ENCODE peak calls at places on chromosomes 5 and 9, in five cellular contexts. G is tibial artery, P is MM.1S, K is adrenal gland, Y is A549. E is an unnamed sample.

GRCh38 chr9:36867672-36868471 is 166.2 kb downstream of the PAX5 start:
- DNase-seq in G (no peak), P (no peak), K (no peak), Y (peak), E (no peak)

GRCh38 chr5:38557309-38557710 is 864 bp upstream of the LIFR start:
- DNase-seq in G (no peak), P (no peak), K (peak), Y (no peak), E (no peak)

GRCh38 chr5:132446621-132447020 is 44.0 kb downstream of the IRF1 start:
- DNase-seq in G (peak), P (no peak), K (peak), Y (no peak), E (no peak)

GRCh38 chr5:360277-361027 is 38.9 kb downstream of the AHRR start:
- DNase-seq in G (no peak), P (no peak), K (no peak), Y (no peak), E (no peak)

GRCh38 chr5:64458948-64459347 is 46.9 kb upstream of the RGS7BP start:
- DNase-seq in G (no peak), P (no peak), K (no peak), Y (no peak), E (no peak)

GRCh38 chr5:180606215-180606785 is 15.0 kb upstream of the SCGB3A1 start:
- DNase-seq in G (no peak), P (no peak), K (no peak), Y (no peak), E (no peak)

GRCh38 chr5:113124914-113125313 is 148.3 kb downstream of the DCP2 start:
- DNase-seq in G (no peak), P (no peak), K (no peak), Y (no peak), E (no peak)

GRCh38 chr5:65475336-65475735 is 6.4 kb downstream of the ADAMTS6 start:
- DNase-seq in G (no peak), P (no peak), K (no peak), Y (no peak), E (no peak)

GRCh38 chr5:12003680-12004079 is 99.4 kb upstream of the CTNND2 start:
- DNase-seq in G (no peak), P (no peak), K (no peak), Y (no peak), E (no peak)

GRCh38 chr5:33457124-33457523 is 16.4 kb downstream of the TARS1 start:
- DNase-seq in G (no peak), P (no peak), K (no peak), Y (no peak), E (no peak)

GRCh38 chr5:151215546-151215880 is 8.4 kb downstream of the CCDC69 start:
- DNase-seq in G (no peak), P (no peak), K (no peak), Y (no peak), E (no peak)

GRCh38 chr5:151212361-151212899 is 11.5 kb downstream of the CCDC69 start:
- DNase-seq in G (no peak), P (no peak), K (no peak), Y (no peak), E (no peak)

GRCh38 chr5:151216781-151217180 is 7.1 kb downstream of the CCDC69 start:
- DNase-seq in G (no peak), P (no peak), K (no peak), Y (no peak), E (no peak)

GRCh38 chr5:151213803-151214613 is 9.9 kb downstream of the CCDC69 start:
- DNase-seq in G (peak), P (peak), K (peak), Y (no peak), E (peak)

GRCh38 chr5:151214614-151215545 is 9.0 kb downstream of the CCDC69 start:
- DNase-seq in G (no peak), P (peak), K (peak), Y (no peak), E (no peak)
- H3K27ac ChIP-seq in G (peak), P (peak), K (peak), Y (no peak), E (peak)

GRCh38 chr5:2021484-2022176 is 138.9 kb upstream of the IRX4 start:
- DNase-seq in G (no peak), P (no peak), K (no peak), Y (no peak), E (no peak)
- H3K27ac ChIP-seq in G (no peak), P (no peak), K (no peak), Y (no peak), E (no peak)

DNA sequence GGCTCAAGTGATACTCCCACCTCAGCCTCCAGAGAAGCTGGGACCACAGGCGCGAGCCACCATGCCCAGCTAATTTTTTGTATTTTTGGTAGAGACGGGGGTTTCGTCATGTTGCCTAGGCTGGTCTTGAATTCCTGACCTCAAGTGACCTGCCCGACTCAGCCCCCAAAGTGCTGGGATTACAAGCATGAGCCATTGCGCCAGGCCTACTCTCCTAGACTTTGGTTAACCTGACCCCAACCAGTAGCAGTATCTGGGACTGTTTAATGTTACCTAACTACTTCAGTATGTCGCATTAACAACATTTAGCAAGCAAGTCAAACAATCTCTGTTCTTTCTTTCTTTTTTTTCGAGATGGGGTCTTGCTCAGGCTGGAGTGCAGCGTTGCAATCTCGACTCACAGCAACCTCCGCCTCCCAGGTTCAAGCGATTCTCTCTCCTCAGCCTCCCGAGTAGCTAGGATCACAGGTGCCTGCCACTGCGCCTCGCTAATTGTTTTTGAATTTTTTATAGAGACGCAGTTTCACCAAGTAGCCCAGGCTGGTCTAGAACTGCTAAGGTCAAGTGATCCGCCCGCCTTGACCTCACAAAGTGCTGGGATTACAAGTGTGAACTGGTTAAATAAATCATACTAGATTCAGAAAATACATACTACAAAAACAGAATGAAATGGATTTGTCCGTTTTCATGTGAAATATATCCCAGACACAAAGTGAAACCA is 2.0 kb downstream of the AK3 start:
- DNase-seq in G (no peak), P (no peak), K (no peak), Y (no peak), E (no peak)
- H3K27ac ChIP-seq in G (no peak), P (no peak), K (no peak), Y (peak), E (no peak)

DNA sequence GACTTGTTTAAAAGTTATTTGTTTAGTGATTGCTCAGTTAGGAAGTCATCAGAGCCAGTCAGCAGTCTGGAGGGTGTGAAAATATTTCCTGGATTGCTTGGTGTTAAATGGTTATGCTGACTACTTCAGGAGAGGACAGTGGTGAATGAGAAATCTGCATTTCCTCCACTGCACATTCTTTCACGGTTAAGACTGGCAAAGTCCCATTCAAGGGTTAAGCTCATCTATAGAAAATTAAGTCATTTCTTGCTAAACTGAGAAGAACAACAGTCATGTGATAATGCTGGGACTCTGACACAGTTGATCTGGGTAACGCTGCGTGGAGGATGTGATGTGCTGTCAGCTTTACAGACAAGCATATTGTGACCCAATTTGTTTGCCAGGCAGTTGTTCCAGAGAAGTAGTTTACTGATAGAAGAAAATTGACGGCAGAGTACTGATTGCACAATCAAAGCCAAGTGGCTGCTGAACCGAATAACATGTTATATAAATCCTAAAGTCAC is 80.4 kb downstream of the GRAMD2B start:
- DNase-seq in G (peak), P (no peak), K (peak), Y (no peak), E (no peak)
- H3K27ac ChIP-seq in G (peak), P (no peak), K (peak), Y (no peak), E (no peak)

DNA sequence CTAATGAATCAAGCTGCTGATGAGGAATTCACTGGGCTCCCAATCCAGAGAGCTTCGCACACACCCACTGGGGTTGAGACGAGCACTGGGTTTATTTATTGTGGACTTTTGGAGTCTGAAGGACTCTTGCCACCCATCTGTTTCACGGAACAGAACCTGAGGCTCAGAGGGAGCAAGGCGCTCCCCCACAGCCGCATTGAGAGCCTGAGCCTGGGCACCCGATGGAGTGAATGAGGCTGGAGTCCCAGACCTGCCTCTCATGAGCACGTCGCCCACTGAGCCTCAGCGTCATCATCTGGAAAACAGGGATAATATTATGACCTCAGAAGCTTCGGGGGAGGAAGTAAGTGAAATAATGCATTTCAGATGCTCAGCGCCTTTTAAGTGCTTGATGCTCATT is 5.4 kb downstream of the NEK6 start:
- DNase-seq in G (no peak), P (no peak), K (no peak), Y (no peak), E (no peak)
- H3K27ac ChIP-seq in G (peak), P (no peak), K (no peak), Y (peak), E (no peak)

GRCh38 chr9:78985084-78985738 is 586.6 kb upstream of the TLE4 start:
- DNase-seq in G (no peak), P (no peak), K (no peak), Y (no peak), E (no peak)
- H3K27ac ChIP-seq in G (no peak), P (no peak), K (no peak), Y (peak), E (no peak)

DNA sequence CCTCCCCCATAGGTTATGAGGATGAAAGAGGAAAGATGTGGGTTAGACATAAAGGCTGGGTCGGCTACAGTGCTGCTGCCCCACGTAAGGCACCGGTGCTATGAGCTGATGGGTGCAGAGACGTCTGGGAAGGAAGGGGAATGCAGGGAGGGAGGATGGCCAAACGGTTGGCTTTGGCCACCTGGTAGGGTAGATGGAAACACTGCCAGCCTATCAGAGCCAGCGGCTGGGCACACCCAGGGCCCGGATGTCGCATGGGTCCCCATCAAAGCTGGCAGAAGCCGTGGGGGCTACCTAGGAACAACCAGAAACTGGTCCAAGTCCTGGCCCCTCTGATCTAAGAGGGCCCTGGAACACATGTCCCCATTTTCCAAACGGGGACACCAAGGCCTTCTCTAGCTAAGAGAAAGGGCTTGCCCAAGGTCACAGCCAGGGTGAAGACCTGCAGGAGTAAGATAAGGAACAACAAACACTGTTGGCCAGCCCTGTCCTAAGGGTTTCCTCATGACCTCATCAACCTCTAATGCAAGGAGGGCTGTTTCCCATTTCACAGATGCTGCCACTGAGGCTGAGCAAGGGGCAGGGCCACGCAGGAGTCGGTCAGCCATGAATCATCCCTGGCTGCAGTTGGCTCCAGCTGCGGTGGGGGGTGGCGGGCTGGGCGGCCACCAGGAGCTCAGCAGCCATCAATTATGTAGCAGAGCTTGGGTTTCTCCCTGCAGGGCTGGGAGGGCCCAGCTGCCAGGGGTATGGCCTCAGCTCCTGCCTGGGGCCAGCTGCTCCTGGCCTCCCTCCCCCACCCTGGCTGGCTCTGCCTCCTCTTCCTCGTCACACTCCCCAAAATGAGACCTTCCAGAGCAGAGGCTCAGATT is 4.9 kb downstream of the SH3GLB2 start:
- DNase-seq in G (peak), P (no peak), K (peak), Y (no peak), E (no peak)
- H3K27ac ChIP-seq in G (no peak), P (peak), K (peak), Y (no peak), E (no peak)

GRCh38 chr5:120297621-120298020 is 166.5 kb upstream of the PRR16 start:
- DNase-seq in G (no peak), P (no peak), K (no peak), Y (no peak), E (no peak)
- H3K27ac ChIP-seq in G (peak), P (no peak), K (no peak), Y (no peak), E (no peak)

GRCh38 chr5:95778713-95779426 is 43.7 kb downstream of the GLRX start:
- DNase-seq in G (no peak), P (no peak), K (no peak), Y (no peak), E (no peak)
- H3K27ac ChIP-seq in G (peak), P (no peak), K (peak), Y (peak), E (no peak)

DNA sequence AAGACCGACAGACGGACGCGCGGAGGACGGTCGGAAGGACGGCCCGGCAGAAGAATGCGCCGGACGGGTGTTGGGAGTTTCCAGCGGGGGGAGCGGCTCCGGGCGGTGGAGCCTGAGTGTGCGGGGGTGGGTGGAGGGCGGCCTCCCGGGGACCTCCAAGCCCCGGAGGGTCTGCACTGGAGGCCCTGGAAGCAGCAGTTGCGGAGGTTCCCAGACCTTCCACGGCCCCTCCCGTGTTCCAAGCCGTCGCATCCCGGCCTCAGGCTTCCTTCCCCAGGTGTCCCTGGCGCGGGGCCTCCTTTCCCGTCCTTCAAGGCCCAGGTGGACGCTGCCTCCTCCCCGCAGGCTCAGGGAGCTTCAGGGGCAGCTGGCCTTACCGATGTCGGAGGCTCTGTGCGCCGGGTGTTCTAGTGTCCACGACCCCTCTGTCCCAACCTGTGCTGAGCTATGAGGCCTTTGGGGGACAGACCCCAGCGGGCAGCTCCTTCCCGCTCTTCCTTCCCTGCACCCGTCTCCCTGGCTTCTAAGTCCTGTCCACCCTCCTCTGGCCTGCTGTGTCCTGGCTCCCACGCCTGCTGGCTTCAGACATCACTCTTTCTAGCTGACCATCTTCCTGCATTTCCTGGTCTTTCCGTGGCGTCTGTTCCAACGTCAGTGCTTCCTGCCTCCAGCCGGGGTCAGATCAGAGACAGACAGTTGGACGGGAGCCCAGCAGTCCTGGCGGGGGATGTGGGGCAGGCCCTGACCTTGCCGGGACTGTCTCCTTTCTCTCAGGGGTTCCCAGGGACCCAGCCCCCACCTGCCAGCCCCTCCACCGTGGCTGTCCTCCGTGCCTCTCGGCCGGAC is 5.6 kb downstream of the NRARP start:
- DNase-seq in G (no peak), P (no peak), K (peak), Y (peak), E (no peak)
- H3K27ac ChIP-seq in G (no peak), P (no peak), K (peak), Y (peak), E (no peak)